ENCODE peak calls at places on chromosome 7, in eight cellular contexts. K is ovary, P is upper lobe of left lung, O is transverse colon, Y is body of pancreas, C is heart left ventricle, L is endothelial cell of umbilical vein, A is Peyer's patch. D is an unnamed sample.

GRCh38 chr7:55573526-55573925 is 1.2 kb upstream of the VOPP1 start:
- DNase-seq in A (no peak), Y (no peak), C (no peak), K (no peak), O (no peak), L (peak), P (no peak), D (no peak)

GRCh38 chr7:103594186-103594585 is 148.2 kb upstream of the SLC26A5 start:
- DNase-seq in A (no peak), P (no peak), O (no peak), L (no peak), K (no peak), C (no peak), Y (no peak), D (no peak)

GRCh38 chr7:140672382-140673062 is at the start of gene ADCK2:
- DNase-seq in K (peak), A (peak), Y (peak), O (peak), L (no peak), C (peak), P (peak), D (no peak)

GRCh38 chr7:22333680-22334141 is 23.2 kb downstream of the RAPGEF5 start:
- DNase-seq in P (no peak), O (peak), Y (peak), A (no peak), C (no peak), K (no peak), L (no peak), D (no peak)

GRCh38 chr7:142535123-142535779 is 214.0 kb upstream of the PRSS1 start:
- DNase-seq in L (peak), C (no peak), O (peak), K (no peak), Y (peak), P (peak), A (peak), D (no peak)

GRCh38 chr7:103988468-103989199 is 824 bp downstream of the RELN start:
- DNase-seq in C (no peak), A (no peak), K (no peak), L (peak), O (no peak), Y (no peak), P (no peak), D (no peak)

GRCh38 chr7:125316451-125316850 is 386.8 kb upstream of the POT1 start:
- DNase-seq in O (no peak), P (peak), A (no peak), K (no peak), L (peak), Y (peak), C (no peak), D (no peak)

GRCh38 chr7:13071999-13072398 is 384.6 kb downstream of the ARL4A start:
- DNase-seq in Y (no peak), P (no peak), C (no peak), A (no peak), O (no peak), K (no peak), L (no peak), D (no peak)

GRCh38 chr7:139648941-139649425 is 125.5 kb downstream of the CLEC2L start:
- DNase-seq in P (peak), C (peak), A (peak), Y (peak), L (peak), O (peak), K (no peak), D (no peak)

GRCh38 chr7:141421306-141421705 is 129.9 kb upstream of the AGK start:
- DNase-seq in C (no peak), L (no peak), O (no peak), P (no peak), K (no peak), A (no peak), Y (no peak), D (no peak)

GRCh38 chr7:5525271-5526189 is 101.9 kb upstream of the TNRC18 start:
- DNase-seq in L (peak), P (no peak), A (peak), Y (no peak), C (peak), K (no peak), O (peak), D (no peak)

GRCh38 chr7:139566075-139566474 is 42.6 kb downstream of the CLEC2L start:
- DNase-seq in A (peak), C (no peak), K (no peak), Y (no peak), P (no peak), L (no peak), O (no peak), D (no peak)

GRCh38 chr7:635227-635626 is 91.3 kb upstream of the DNAAF5 start:
- DNase-seq in O (no peak), A (no peak), L (no peak), Y (no peak), C (no peak), P (no peak), K (peak), D (no peak)

GRCh38 chr7:142629588-142630260 is 119.5 kb upstream of the PRSS1 start:
- DNase-seq in C (no peak), P (no peak), L (no peak), Y (no peak), A (no peak), O (no peak), K (no peak), D (no peak)

GRCh38 chr7:1925973-1926907 is 256.2 kb downstream of the ELFN1 start:
- DNase-seq in A (no peak), Y (no peak), P (no peak), K (no peak), O (no peak), L (peak), C (no peak), D (no peak)

GRCh38 chr7:153847828-153848227 is 204.4 kb upstream of the DPP6 start:
- DNase-seq in A (no peak), Y (no peak), K (no peak), L (no peak), C (no peak), P (no peak), O (no peak), D (no peak)

GRCh38 chr7:37921340-37921805 is 933 bp downstream of the EPDR1 start:
- DNase-seq in L (no peak), C (peak), O (peak), K (peak), A (peak), Y (peak), P (peak), D (no peak)

GRCh38 chr7:22582860-22583640 is 83.1 kb upstream of the STEAP1B start:
- DNase-seq in L (peak), C (no peak), K (no peak), P (peak), A (peak), Y (peak), O (no peak), D (no peak)

GRCh38 chr7:80883188-80884025 is 35.4 kb downstream of the SEMA3C start:
- DNase-seq in Y (peak), C (no peak), K (no peak), P (peak), O (no peak), L (peak), A (no peak), D (no peak)

GRCh38 chr7:127943541-127944521 is 87.4 kb downstream of the LRRC4 start:
- DNase-seq in O (no peak), K (no peak), Y (peak), L (no peak), P (no peak), C (peak), A (no peak), D (no peak)

GRCh38 chr7:43621729-43622448 is 39.0 kb downstream of the STK17A start:
- DNase-seq in O (no peak), K (no peak), Y (no peak), P (no peak), L (peak), A (no peak), C (no peak), D (no peak)

GRCh38 chr7:142603870-142604448 is 145.3 kb upstream of the PRSS1 start:
- DNase-seq in A (peak), Y (peak), C (no peak), P (no peak), L (peak), K (no peak), O (peak), D (no peak)

GRCh38 chr7:95421847-95422444 is 12.9 kb downstream of the PON2 start:
- DNase-seq in A (no peak), P (no peak), O (no peak), C (no peak), K (no peak), L (no peak), Y (no peak), D (no peak)

GRCh38 chr7:156061689-156062255 is 249.5 kb upstream of the SHH start:
- DNase-seq in L (no peak), P (no peak), Y (no peak), A (no peak), O (no peak), K (no peak), C (no peak), D (no peak)

GRCh38 chr7:128033246-128033645 is 2.0 kb upstream of the LRRC4 start:
- DNase-seq in Y (no peak), P (no peak), K (no peak), C (no peak), L (no peak), O (no peak), A (no peak), D (no peak)

GRCh38 chr7:27899601-27900000 is 159.6 kb downstream of the TAX1BP1 start:
- DNase-seq in K (no peak), P (no peak), A (no peak), O (no peak), Y (no peak), L (no peak), C (no peak), D (no peak)

GRCh38 chr7:84904561-84904960 is 282.3 kb downstream of the SEMA3D start:
- DNase-seq in P (no peak), O (no peak), C (no peak), A (no peak), Y (no peak), K (no peak), L (peak), D (no peak)

GRCh38 chr7:84906889-84907288 is 280.0 kb downstream of the SEMA3D start:
- DNase-seq in K (no peak), P (no peak), C (no peak), L (no peak), A (no peak), Y (no peak), O (no peak), D (no peak)

GRCh38 chr7:84911077-84911476 is 275.8 kb downstream of the SEMA3D start:
- DNase-seq in O (no peak), A (no peak), P (no peak), K (no peak), Y (no peak), L (no peak), C (no peak), D (no peak)

GRCh38 chr7:84912018-84912417 is 274.8 kb downstream of the SEMA3D start:
- DNase-seq in K (no peak), A (no peak), Y (no peak), C (no peak), P (no peak), L (no peak), O (no peak), D (no peak)

DNA sequence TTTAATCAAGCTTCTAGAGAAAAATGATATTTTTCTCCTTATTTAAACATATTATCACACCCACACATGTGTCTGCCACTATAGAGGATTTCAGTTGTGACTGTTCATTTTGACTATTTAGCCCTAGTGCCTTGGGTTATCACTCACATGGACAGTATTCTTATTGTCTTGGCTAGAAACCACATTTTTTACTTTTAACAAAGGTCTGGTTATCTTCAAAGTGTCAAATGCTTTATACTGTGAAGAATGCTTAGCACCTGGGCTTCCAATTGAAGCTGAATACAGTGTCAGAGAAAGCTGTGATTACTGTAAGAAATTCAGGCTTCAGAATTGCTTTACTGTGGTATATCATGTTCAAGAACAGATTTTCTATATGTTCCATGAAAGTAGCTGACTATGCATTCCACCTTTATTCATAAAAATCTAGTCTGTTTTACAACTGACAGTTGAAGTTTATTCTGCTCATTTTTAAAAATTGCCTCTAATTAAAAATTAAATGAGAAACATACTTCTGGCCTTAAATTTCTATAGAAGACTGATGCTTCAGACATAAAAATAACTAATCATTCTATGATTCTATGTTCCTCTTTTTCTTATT is 278.6 kb downstream of the SEMA3D start:
- DNase-seq in O (no peak), P (no peak), C (no peak), K (no peak), Y (no peak), A (no peak), L (no peak), D (no peak)
- TF ChIP-seq POLR2A in O (no peak), P (no peak), C (no peak), K (no peak), Y (no peak), A (no peak), L (no peak), D (no peak)

GRCh38 chr7:117375380-117375779 is 51.9 kb downstream of the ASZ1 start:
- DNase-seq in Y (no peak), P (no peak), K (no peak), C (no peak), O (no peak), L (no peak), A (no peak), D (no peak)
- TF ChIP-seq CTCF in Y (no peak), P (no peak), K (no peak), C (no peak), O (no peak), L (peak), A (no peak), D (no peak)

GRCh38 chr7:87926581-87927461 is 7.2 kb upstream of the ADAM22 start:
- DNase-seq in O (peak), A (peak), K (no peak), C (no peak), Y (peak), P (no peak), L (no peak), D (no peak)
- TF ChIP-seq POLR2A in O (no peak), A (no peak), K (no peak), C (no peak), Y (no peak), P (no peak), L (no peak), D (no peak)

DNA sequence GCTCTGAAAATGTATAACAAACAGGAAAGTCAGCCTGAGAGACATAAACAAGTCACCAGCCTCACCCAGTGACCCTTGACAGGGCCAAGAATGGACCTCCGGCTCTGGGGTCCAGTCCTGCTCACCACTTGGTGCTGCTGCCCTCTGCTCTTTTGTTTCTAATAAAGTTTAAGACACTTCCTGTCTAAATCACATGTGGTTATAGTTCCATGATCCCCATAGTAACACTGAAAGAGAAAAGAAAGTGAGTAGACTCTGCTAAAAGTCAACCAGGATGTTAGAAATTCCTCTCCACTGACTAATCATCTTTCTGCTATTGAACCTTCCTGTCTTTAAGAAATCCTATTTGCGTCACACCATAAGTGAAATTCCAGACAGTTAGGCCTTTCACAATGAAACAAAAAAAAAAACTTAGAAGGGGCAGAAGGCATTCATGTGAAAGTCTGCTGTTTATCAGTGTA is 179.2 kb upstream of the BET1 start:
- DNase-seq in A (no peak), O (no peak), P (no peak), C (peak), Y (no peak), K (peak), L (peak), D (no peak)
- TF ChIP-seq CTCF in A (no peak), O (no peak), P (no peak), C (no peak), Y (no peak), K (no peak), L (no peak), D (no peak)

GRCh38 chr7:96708872-96709271 is 774 bp downstream of the SEM1 start:
- DNase-seq in L (no peak), A (no peak), K (no peak), C (no peak), O (no peak), P (no peak), Y (no peak), D (no peak)

GRCh38 chr7:96713037-96713436 is 3.4 kb upstream of the SEM1 start:
- DNase-seq in C (no peak), K (no peak), Y (no peak), P (no peak), A (no peak), L (no peak), O (no peak), D (no peak)

GRCh38 chr7:96707901-96708774 is 1.5 kb downstream of the SEM1 start:
- DNase-seq in A (no peak), Y (no peak), P (no peak), C (no peak), L (no peak), O (no peak), K (no peak), D (no peak)

GRCh38 chr7:96710544-96710943 is 898 bp upstream of the SEM1 start:
- DNase-seq in O (no peak), L (no peak), K (no peak), A (no peak), P (no peak), Y (no peak), C (no peak), D (no peak)

DNA sequence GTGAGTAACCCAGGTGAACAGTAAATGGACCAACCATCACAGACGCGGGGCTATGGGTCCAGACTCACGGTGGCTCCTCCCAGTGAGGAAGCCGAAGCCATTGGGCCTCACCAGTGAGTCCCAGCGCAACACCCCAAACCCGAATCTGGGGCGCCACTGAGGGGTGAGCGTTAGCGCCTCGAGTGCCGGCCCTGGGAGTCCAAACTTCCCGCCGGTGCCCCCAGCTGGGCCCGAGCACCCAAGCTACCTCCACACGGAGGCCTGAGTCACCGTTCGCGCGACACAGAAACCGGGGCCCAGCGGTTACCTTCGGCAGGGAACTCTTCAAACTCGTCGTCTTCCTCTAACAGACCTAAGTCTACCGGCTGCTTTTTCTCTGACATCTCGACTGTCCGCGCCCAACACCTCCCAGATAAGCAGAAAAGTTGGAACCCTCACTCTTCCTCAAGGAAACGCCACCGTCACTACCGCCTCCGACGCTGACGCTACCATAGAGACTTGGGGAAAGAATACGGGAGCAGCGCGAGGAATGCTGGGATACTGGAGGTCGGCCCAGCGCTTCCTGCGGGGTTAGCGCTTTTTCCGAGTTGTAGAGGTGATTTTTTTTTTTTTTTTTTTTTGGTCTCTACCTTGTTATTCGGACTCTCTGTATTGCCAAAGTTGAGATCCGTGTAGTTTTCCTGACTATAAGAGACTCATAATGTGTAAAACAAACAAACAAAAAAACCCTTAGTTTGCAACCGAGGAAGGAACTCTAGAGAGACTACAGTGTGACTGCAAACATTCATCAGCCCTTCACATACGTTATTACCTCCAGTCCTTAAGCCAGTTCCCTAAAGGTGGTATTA is at the start of gene SEM1:
- DNase-seq in O (peak), L (peak), A (peak), Y (peak), P (peak), K (peak), C (peak), D (peak)
- TF ChIP-seq POLR2A in O (peak), L (peak), A (no peak), Y (peak), P (no peak), K (peak), C (peak), D (no peak)

GRCh38 chr7:150753826-150754603 is 16.8 kb downstream of the GIMAP5 start:
- DNase-seq in C (no peak), A (no peak), O (no peak), Y (peak), P (no peak), L (peak), K (no peak), D (no peak)
- TF ChIP-seq CTCF in C (no peak), A (no peak), O (no peak), Y (no peak), P (peak), L (peak), K (no peak), D (no peak)

DNA sequence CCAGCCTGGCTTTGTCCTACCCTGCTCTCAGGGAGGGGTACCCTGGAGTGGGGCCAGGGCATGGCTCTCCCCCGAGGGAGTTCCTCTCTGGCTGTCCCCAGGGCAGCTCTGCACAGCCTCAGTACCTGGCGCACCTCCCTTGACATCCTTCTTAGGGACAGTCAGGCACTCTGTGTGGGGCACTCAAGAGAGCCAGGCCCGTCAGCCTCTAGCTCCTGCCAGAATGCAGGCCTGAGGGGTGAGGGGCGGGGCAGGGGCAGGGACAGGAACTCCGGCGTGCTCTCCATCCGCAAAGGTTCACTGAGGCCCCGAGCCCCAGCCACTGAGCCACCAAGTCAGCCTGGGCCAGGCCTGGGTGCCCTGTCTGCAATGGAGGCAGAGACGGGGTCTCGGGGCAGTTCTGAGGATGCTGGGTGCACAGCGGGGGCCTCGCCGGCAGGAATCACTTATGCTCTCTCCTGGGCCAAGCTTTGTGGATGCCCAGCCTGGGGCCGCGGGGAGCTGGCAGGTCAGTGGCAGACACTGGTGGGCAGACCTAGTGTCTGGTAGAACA is 10.1 kb downstream of the LIMK1 start:
- DNase-seq in K (no peak), O (no peak), P (no peak), Y (no peak), A (no peak), L (no peak), C (no peak), D (no peak)
- TF ChIP-seq POLR2A in K (no peak), O (peak), P (no peak), Y (no peak), A (no peak), L (no peak), C (no peak), D (no peak)

GRCh38 chr7:92425311-92425947 is 21.9 kb upstream of the GATAD1 start:
- DNase-seq in K (no peak), O (peak), Y (peak), P (no peak), A (peak), L (no peak), C (no peak), D (no peak)
- TF ChIP-seq CTCF in K (no peak), O (no peak), Y (no peak), P (no peak), A (no peak), L (peak), C (no peak), D (no peak)